ENCODE peak calls at places on chromosomes 1 and 21, in six cellular contexts. One of them, this sample, is unnamed.

GRCh38 chr1:10911274-10912166 is 100.9 kb upstream of the TARDBP start:
- DNase-seq in GM12892: no peak
- DNase-seq in K562: no peak
- DNase-seq in H1: no peak
- DNase-seq in HepG2: no peak
- DNase-seq in GM12878: no peak
- DNase-seq in this sample: no peak

GRCh38 chr1:191714810-191715209 is 443.5 kb upstream of the RGS18 start:
- DNase-seq in GM12892: no peak
- DNase-seq in K562: peak; percentile 10
- DNase-seq in H1: no peak
- DNase-seq in HepG2: no peak
- DNase-seq in GM12878: no peak
- DNase-seq in this sample: no peak

GRCh38 chr21:32978346-32979270 is 47.1 kb upstream of the OLIG2 start:
- DNase-seq in GM12892: no peak
- DNase-seq in K562: no peak
- DNase-seq in H1: no peak
- DNase-seq in HepG2: no peak
- DNase-seq in GM12878: no peak
- DNase-seq in this sample: no peak

GRCh38 chr1:118650084-118650807 is 337.9 kb downstream of the TBX15 start:
- DNase-seq in GM12892: no peak
- DNase-seq in K562: no peak
- DNase-seq in H1: no peak
- DNase-seq in HepG2: no peak
- DNase-seq in GM12878: no peak
- DNase-seq in this sample: no peak

GRCh38 chr1:3507636-3508275 is 53.3 kb downstream of the ARHGEF16 start:
- DNase-seq in GM12892: no peak
- DNase-seq in K562: no peak
- DNase-seq in H1: no peak
- DNase-seq in HepG2: no peak
- DNase-seq in GM12878: no peak
- DNase-seq in this sample: no peak

GRCh38 chr1:89736937-89737733 is 83.7 kb upstream of the LRRC8D start:
- DNase-seq in GM12892: no peak
- DNase-seq in K562: no peak
- DNase-seq in H1: no peak
- DNase-seq in HepG2: no peak
- DNase-seq in GM12878: no peak
- DNase-seq in this sample: no peak

GRCh38 chr1:239926184-239926583 is 165.5 kb upstream of the FMN2 start:
- DNase-seq in GM12892: no peak
- DNase-seq in K562: no peak
- DNase-seq in H1: no peak
- DNase-seq in HepG2: no peak
- DNase-seq in GM12878: no peak
- DNase-seq in this sample: no peak

GRCh38 chr1:113660053-113660452 is 99.2 kb downstream of the PHTF1 start:
- DNase-seq in GM12892: no peak
- DNase-seq in K562: peak; percentile 22
- DNase-seq in H1: no peak
- DNase-seq in HepG2: no peak
- DNase-seq in GM12878: no peak
- DNase-seq in this sample: no peak

GRCh38 chr1:46793126-46793525 is 5.7 kb upstream of the CYP4B1 start:
- DNase-seq in GM12892: no peak
- DNase-seq in K562: peak; percentile 3
- DNase-seq in H1: no peak
- DNase-seq in HepG2: no peak
- DNase-seq in GM12878: no peak
- DNase-seq in this sample: no peak

GRCh38 chr1:156618853-156619581 is at the start of gene HAPLN2:
- DNase-seq in GM12892: no peak
- DNase-seq in K562: peak; percentile 40
- DNase-seq in H1: no peak
- DNase-seq in HepG2: peak; percentile 38
- DNase-seq in GM12878: no peak
- DNase-seq in this sample: no peak

GRCh38 chr1:237139732-237140131 is 97.7 kb downstream of the RYR2 start:
- DNase-seq in GM12892: no peak
- DNase-seq in K562: no peak
- DNase-seq in H1: no peak
- DNase-seq in HepG2: no peak
- DNase-seq in GM12878: no peak
- DNase-seq in this sample: no peak

GRCh38 chr1:199041173-199041914 is 402.5 kb downstream of the PTPRC start:
- DNase-seq in GM12892: peak; percentile 2
- DNase-seq in K562: no peak
- DNase-seq in H1: no peak
- DNase-seq in HepG2: no peak
- DNase-seq in GM12878: peak; percentile 94
- DNase-seq in this sample: peak; percentile 5

GRCh38 chr1:36816348-36816747 is 218.0 kb downstream of the GRIK3 start:
- DNase-seq in GM12892: no peak
- DNase-seq in K562: no peak
- DNase-seq in H1: no peak
- DNase-seq in HepG2: no peak
- DNase-seq in GM12878: no peak
- DNase-seq in this sample: no peak

GRCh38 chr1:8660455-8660854 is 157.0 kb downstream of the RERE start:
- DNase-seq in GM12892: no peak
- DNase-seq in K562: peak; percentile 36
- DNase-seq in H1: no peak
- DNase-seq in HepG2: no peak
- DNase-seq in GM12878: no peak
- DNase-seq in this sample: no peak

GRCh38 chr1:161229896-161230295 is 4.0 kb downstream of the TOMM40L start:
- DNase-seq in GM12892: no peak
- DNase-seq in K562: no peak
- DNase-seq in H1: no peak
- DNase-seq in HepG2: no peak
- DNase-seq in GM12878: no peak
- DNase-seq in this sample: no peak

GRCh38 chr21:28193189-28193588 is 799.5 kb downstream of the LTN1 start:
- DNase-seq in GM12892: no peak
- DNase-seq in K562: no peak
- DNase-seq in H1: no peak
- DNase-seq in HepG2: no peak
- DNase-seq in GM12878: no peak
- DNase-seq in this sample: no peak

GRCh38 chr1:39933956-39934941 is 20.7 kb upstream of the MFSD2A start:
- DNase-seq in GM12892: no peak
- DNase-seq in K562: no peak
- DNase-seq in H1: no peak
- DNase-seq in HepG2: peak; percentile 86
- DNase-seq in GM12878: no peak
- DNase-seq in this sample: no peak

GRCh38 chr1:183953031-183953430 is 84.5 kb downstream of the COLGALT2 start:
- DNase-seq in GM12892: no peak
- DNase-seq in K562: no peak
- DNase-seq in H1: no peak
- DNase-seq in HepG2: no peak
- DNase-seq in GM12878: no peak
- DNase-seq in this sample: no peak

GRCh38 chr1:115013792-115014191 is 15.8 kb upstream of the TSHB start:
- DNase-seq in GM12892: no peak
- DNase-seq in K562: no peak
- DNase-seq in H1: no peak
- DNase-seq in HepG2: no peak
- DNase-seq in GM12878: no peak
- DNase-seq in this sample: no peak

GRCh38 chr1:115012006-115012405 is 17.6 kb upstream of the TSHB start:
- DNase-seq in GM12892: no peak
- DNase-seq in K562: no peak
- DNase-seq in H1: no peak
- DNase-seq in HepG2: no peak
- DNase-seq in GM12878: no peak
- DNase-seq in this sample: no peak

GRCh38 chr1:115012434-115012833 is 17.2 kb upstream of the TSHB start:
- DNase-seq in GM12892: no peak
- DNase-seq in K562: no peak
- DNase-seq in H1: no peak
- DNase-seq in HepG2: no peak
- DNase-seq in GM12878: no peak
- DNase-seq in this sample: no peak
- TF ChIP-seq POLR2A in GM12892: no peak
- TF ChIP-seq POLR2A in K562: no peak
- TF ChIP-seq POLR2A in H1: no peak
- TF ChIP-seq POLR2A in HepG2: no peak
- TF ChIP-seq POLR2A in GM12878: no peak
- TF ChIP-seq POLR2A in this sample: no peak

GRCh38 chr21:23026878-23027277 is 2028.7 kb downstream of the NCAM2 start:
- DNase-seq in GM12892: no peak
- DNase-seq in K562: no peak
- DNase-seq in H1: no peak
- DNase-seq in HepG2: no peak
- DNase-seq in GM12878: no peak
- DNase-seq in this sample: no peak
- TF ChIP-seq TAF1 in GM12892: no peak
- TF ChIP-seq TAF1 in K562: no peak
- TF ChIP-seq TAF1 in H1: no peak
- TF ChIP-seq TAF1 in HepG2: no peak
- TF ChIP-seq TAF1 in GM12878: no peak
- TF ChIP-seq TAF1 in this sample: no peak

GRCh38 chr1:2049225-2049516 is 1.0 kb upstream of the PRKCZ start:
- DNase-seq in GM12892: no peak
- DNase-seq in K562: no peak
- DNase-seq in H1: no peak
- DNase-seq in HepG2: no peak
- DNase-seq in GM12878: no peak
- DNase-seq in this sample: no peak
- TF ChIP-seq POLR2A in GM12892: no peak
- TF ChIP-seq POLR2A in K562: no peak
- TF ChIP-seq POLR2A in H1: no peak
- TF ChIP-seq POLR2A in HepG2: no peak
- TF ChIP-seq POLR2A in GM12878: no peak
- TF ChIP-seq POLR2A in this sample: no peak

GRCh38 chr1:234725177-234726132 is 115.5 kb upstream of the IRF2BP2 start:
- DNase-seq in GM12892: no peak
- DNase-seq in K562: no peak
- DNase-seq in H1: no peak
- DNase-seq in HepG2: no peak
- DNase-seq in GM12878: no peak
- DNase-seq in this sample: no peak

GRCh38 chr1:234729566-234729965 is 119.6 kb upstream of the IRF2BP2 start:
- DNase-seq in GM12892: no peak
- DNase-seq in K562: no peak
- DNase-seq in H1: no peak
- DNase-seq in HepG2: no peak
- DNase-seq in GM12878: no peak
- DNase-seq in this sample: no peak

GRCh38 chr1:234728740-234729139 is 118.8 kb upstream of the IRF2BP2 start:
- DNase-seq in GM12892: no peak
- DNase-seq in K562: no peak
- DNase-seq in H1: no peak
- DNase-seq in HepG2: no peak
- DNase-seq in GM12878: no peak
- DNase-seq in this sample: no peak

GRCh38 chr1:234726359-234726836 is 116.4 kb upstream of the IRF2BP2 start:
- DNase-seq in GM12892: no peak
- DNase-seq in K562: no peak
- DNase-seq in H1: no peak
- DNase-seq in HepG2: no peak
- DNase-seq in GM12878: no peak
- DNase-seq in this sample: no peak

DNA sequence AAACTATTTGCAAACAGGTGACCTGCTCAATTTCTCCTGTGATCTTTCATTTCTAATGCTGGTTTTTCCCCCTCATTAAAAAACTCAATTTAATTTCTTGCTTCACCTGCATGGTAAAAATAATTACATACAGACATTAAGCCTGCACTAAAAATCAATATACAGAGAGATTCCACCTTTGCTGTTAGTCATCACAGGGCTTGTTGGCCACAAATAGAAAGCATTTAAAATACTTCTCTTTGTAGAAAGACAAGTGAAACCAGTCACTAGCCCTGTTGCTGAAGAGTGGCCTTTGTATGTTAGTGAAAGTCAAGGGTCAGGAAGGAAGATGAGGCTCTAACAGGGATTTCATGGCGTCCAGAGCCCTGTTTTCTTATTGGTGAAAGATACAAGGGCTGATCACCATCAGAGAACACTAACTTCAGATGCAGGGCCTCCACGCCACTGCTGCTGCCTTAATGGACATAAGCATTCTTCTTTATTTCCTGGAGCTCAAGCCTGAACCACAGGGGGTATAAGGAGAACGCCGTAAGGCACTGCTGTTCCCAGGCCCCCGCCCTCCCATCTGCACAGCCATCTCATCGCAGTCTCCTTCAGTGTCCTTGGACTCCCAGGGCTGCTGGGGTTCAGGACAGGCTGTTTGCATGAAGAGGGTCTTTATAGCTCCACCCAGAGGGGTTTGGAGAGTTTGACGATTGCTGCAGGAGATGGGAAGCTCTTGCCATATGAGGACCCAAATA is 117.2 kb upstream of the IRF2BP2 start:
- DNase-seq in GM12892: peak; percentile 35
- DNase-seq in K562: peak; percentile 42
- DNase-seq in H1: no peak
- DNase-seq in HepG2: no peak
- DNase-seq in GM12878: peak; percentile 65
- DNase-seq in this sample: no peak
- TF ChIP-seq TAF1 in GM12892: no peak
- TF ChIP-seq TAF1 in K562: no peak
- TF ChIP-seq TAF1 in H1: no peak
- TF ChIP-seq TAF1 in HepG2: no peak
- TF ChIP-seq TAF1 in GM12878: no peak
- TF ChIP-seq TAF1 in this sample: no peak